ENCODE peak calls at places on chromosome 2, in eight cellular contexts. H is neural progenitor cell, P is brain microvascular endothelial cell, D is iPS DF 6.9, N is trophoblast cell, M is GM23248, Q is neuronal stem cell, U is mesendoderm. B is an unnamed sample.
A peak's percentile ranks its signal among the peaks of the same experiment; 100 is the strongest.

GRCh38 chr2:191202881-191203397 is 42.3 kb upstream of the MYO1B start:
- DNase-seq in H (no peak), P (no peak), D (no peak), N (peak; percentile 9), M (peak; percentile 77), Q (no peak), U (no peak), B (no peak)

GRCh38 chr2:74696758-74697327 is 42.8 kb downstream of the SEMA4F start:
- DNase-seq in H (no peak), P (no peak), D (no peak), N (peak; percentile 80), M (peak; percentile 47), Q (no peak), U (no peak), B (no peak)

GRCh38 chr2:50777954-50778353 is 254.0 kb downstream of the NRXN1 start:
- DNase-seq in H (no peak), P (no peak), D (no peak), N (peak; percentile 24), M (no peak), Q (no peak), U (peak; percentile 78), B (no peak)

GRCh38 chr2:134031539-134031938 is 222.3 kb upstream of the MGAT5 start:
- DNase-seq in H (no peak), P (no peak), D (no peak), N (no peak), M (no peak), Q (no peak), U (no peak), B (no peak)

GRCh38 chr2:182717451-182718215 is 1.6 kb downstream of the DNAJC10 start:
- DNase-seq in H (no peak), P (no peak), D (no peak), N (no peak), M (no peak), Q (no peak), U (no peak), B (no peak)

GRCh38 chr2:42949125-42949524 is 156.7 kb upstream of the HAAO start:
- DNase-seq in H (no peak), P (no peak), D (no peak), N (no peak), M (no peak), Q (no peak), U (no peak), B (no peak)

GRCh38 chr2:32009479-32010256 is 1.1 kb downstream of the MEMO1 start:
- DNase-seq in H (peak; percentile 64), P (peak; percentile 7), D (no peak), N (peak; percentile 38), M (peak; percentile 72), Q (peak; percentile 4), U (peak; percentile 53), B (peak; percentile 74)

GRCh38 chr2:36705326-36706020 is 9.0 kb downstream of the VIT start:
- DNase-seq in H (no peak), P (no peak), D (no peak), N (no peak), M (no peak), Q (no peak), U (no peak), B (no peak)

GRCh38 chr2:144183744-144184143 is 336.2 kb downstream of the ZEB2 start:
- DNase-seq in H (no peak), P (no peak), D (no peak), N (peak; percentile 31), M (peak; percentile 90), Q (no peak), U (peak; percentile 13), B (peak; percentile 0)

GRCh38 chr2:181904022-181904632 is 12.6 kb downstream of the ITPRID2 start:
- DNase-seq in H (peak; percentile 21), P (peak; percentile 34), D (no peak), N (peak; percentile 75), M (peak; percentile 44), Q (peak; percentile 9), U (peak; percentile 51), B (peak; percentile 11)

GRCh38 chr2:213238753-213239591 is 45.3 kb upstream of the SPAG16 start:
- DNase-seq in H (no peak), P (peak; percentile 85), D (no peak), N (peak; percentile 87), M (peak; percentile 83), Q (no peak), U (no peak), B (no peak)

GRCh38 chr2:9211496-9211895 is 4.9 kb downstream of the ASAP2 start:
- DNase-seq in H (no peak), P (peak; percentile 45), D (no peak), N (no peak), M (peak; percentile 57), Q (no peak), U (no peak), B (no peak)

GRCh38 chr2:9213477-9214051 is 7.0 kb downstream of the ASAP2 start:
- DNase-seq in H (no peak), P (no peak), D (no peak), N (no peak), M (no peak), Q (no peak), U (no peak), B (no peak)

GRCh38 chr2:9212010-9212638 is 5.5 kb downstream of the ASAP2 start:
- DNase-seq in H (no peak), P (no peak), D (no peak), N (no peak), M (peak; percentile 39), Q (no peak), U (no peak), B (no peak)

GRCh38 chr2:9214866-9215265 is 8.3 kb downstream of the ASAP2 start:
- DNase-seq in H (no peak), P (no peak), D (no peak), N (peak; percentile 91), M (no peak), Q (no peak), U (no peak), B (no peak)

DNA sequence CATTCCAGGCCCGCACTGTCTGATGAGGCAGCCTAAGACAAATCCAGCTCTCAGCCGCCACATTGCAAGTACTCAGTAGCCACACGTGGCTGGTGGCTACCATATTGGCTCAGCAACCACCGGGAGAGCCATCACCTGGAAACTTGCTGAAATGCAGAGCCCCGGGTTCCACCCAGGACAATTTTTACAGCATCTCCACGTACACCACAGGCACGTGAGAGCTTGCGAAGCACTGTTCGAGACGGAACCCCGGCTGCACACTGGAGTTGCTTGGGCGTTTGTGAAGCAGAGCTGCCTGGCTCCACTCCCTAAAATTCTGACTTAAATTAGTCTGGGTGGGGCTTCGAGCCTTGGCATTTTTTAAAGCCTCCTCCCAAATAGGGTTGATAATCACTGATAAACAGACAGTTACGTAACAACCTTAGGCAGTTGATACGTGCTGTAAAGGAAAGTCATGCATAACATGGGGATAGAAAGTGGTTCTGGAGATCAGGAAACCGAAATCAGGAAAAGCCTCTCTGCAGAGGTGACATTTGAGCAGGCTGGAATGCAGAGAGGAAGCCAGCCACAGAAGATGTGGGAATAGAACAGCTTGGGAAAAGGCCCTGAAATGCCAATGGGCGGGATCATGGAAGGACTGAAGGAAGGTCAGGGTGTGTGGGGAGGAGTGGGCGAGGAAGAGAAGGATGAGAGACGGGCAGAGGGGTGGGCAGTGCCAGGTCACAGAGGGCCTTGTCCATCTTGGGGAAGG is 6.2 kb downstream of the ASAP2 start:
- DNase-seq in H (no peak), P (no peak), D (no peak), N (peak; percentile 15), M (peak; percentile 44), Q (no peak), U (no peak), B (no peak)
- H3K4me3 ChIP-seq in H (no peak overlapping the region), P (no peak overlapping the region), D (no peak overlapping the region), N (no peak overlapping the region), M (no peak overlapping the region), Q (no peak overlapping the region), U (no peak overlapping the region), B (no peak overlapping the region)

DNA sequence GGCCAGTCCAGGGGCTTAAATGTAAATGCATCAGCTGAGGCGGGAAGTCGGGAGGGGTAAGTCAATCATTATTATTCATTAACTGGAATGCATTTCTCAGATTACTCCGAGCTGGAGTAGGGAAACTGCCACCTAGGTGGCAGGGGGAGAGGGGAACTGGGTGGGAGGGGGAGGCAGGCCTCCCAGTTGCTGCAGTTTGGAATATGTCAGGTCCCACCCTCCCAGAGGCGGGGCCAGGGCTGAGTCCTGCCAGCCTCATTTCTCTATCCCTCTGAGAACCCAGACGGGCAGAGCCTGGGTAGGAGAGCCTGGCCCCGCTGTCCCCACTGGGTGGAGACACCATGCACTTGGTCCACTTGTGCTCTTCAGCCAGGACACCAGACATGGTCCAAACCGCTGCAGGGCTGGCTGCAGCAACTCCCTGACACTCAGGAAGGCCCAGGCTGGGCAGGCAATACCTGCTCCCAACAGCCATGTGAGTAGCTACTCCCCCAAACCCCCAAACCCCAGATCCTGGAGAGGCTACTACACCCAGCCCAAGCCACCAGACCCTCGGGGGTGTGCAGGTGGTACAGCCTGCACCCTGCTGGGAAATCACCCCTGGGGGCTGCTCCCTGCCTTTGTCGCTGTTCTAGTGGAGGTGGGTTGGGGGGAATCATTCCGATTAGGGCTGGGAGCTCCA is at the start of gene GPBAR1:
- DNase-seq in H (peak; percentile 71), P (no peak), D (no peak), N (no peak), M (peak; percentile 14), Q (no peak), U (peak; percentile 71), B (peak; percentile 88)
- H3K36me3 ChIP-seq in H (no peaks in the 10 kb centered on the region), P (peaks cover 30% of the 10 kb centered on the region), D (peaks cover 17% of the 10 kb centered on the region), N (peaks cover 38% of the 10 kb centered on the region), M (peaks cover 6% of the 10 kb centered on the region), Q (peaks cover 15% of the 10 kb centered on the region), U (no peaks in the 10 kb centered on the region), B (peaks cover 9% of the 10 kb centered on the region)

DNA sequence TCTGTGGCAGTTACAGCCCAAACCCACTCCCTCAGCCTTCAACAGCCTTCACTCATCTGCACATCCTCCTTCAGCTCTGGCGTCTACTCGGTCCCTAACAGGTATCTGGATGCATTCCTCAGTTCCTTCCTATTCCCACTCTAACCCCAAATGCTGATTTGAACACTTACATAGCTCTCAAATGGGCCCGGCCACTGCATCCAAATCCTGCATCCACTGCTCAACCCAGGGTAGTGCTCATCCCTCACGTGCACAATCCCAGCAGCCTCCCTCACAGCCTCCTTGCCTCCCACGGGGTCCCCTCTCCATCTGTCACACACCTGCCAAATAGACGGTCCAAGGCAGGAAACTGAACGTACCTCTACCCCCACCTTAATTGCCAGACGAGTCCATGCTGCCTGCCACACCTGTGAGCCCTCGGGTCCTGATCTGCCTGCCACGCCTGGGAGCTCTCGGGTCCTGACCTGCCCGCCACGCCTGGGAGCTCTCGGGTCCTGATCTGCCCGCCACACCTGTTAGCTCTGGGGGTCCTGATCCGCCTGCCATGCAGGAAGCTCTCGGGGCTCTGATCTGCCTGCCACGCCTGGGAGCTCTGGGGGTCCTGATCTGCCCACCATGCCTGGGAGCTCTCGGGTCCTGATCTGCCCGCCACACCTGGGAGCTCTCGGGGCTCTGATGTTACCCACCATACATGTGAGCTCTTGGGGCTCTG is 9.9 kb downstream of the OR6B3 start:
- DNase-seq in H (no peak), P (no peak), D (no peak), N (no peak), M (no peak), Q (no peak), U (no peak), B (no peak)
- H3K27me3 ChIP-seq in H (peaks cover 64% of the 10 kb centered on the region), P (no peaks in the 10 kb centered on the region), D (no peaks in the 10 kb centered on the region), N (no peaks in the 10 kb centered on the region), M (peaks cover 42% of the 10 kb centered on the region), Q (peaks cover 62% of the 10 kb centered on the region), U (no peaks in the 10 kb centered on the region), B (no peaks in the 10 kb centered on the region)

DNA sequence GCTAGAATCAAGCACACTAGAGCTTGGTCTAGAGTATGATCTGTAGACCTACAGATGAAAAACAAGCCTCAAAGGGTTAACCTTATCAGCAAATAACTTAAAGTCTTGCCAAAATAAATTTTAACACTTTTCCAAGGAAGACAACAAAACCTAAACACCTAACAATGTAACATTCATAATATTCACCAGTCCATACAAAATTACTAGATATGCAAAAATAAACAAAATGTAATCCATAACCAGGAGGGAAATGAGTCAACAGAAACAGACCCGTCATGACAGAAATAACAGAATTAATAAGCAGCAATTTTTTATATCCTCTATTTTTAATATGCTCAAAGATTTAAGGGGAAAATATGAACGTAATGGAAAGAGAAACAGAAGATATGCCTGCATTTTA is 36.1 kb downstream of the TRAK2 start:
- DNase-seq in H (no peak), P (no peak), D (no peak), N (no peak), M (no peak), Q (no peak), U (no peak), B (no peak)
- H3K4me3 ChIP-seq in H (no peak overlapping the region), P (no peak overlapping the region), D (no peak overlapping the region), N (no peak overlapping the region), M (no peak overlapping the region), Q (no peak overlapping the region), U (no peak overlapping the region), B (no peak overlapping the region)

B was measured in H7.